ENCODE peak calls at places on chromosome 7, in five cellular contexts. A is heart left ventricle, T is cardiac fibroblast, B is heart right ventricle, R is fibroblast of villous mesenchyme. F is an unnamed sample.

GRCh38 chr7:67823345-67823744 is 826.7 kb downstream of the TYW1 start:
- DNase-seq in A (no peak), T (no peak), B (no peak), R (peak), F (no peak)

GRCh38 chr7:70316745-70317144 is 718.5 kb downstream of the AUTS2 start:
- DNase-seq in A (no peak), T (no peak), B (no peak), R (no peak), F (no peak)

GRCh38 chr7:48443051-48443450 is 271.8 kb downstream of the ABCA13 start:
- DNase-seq in A (no peak), T (no peak), B (no peak), R (no peak), F (no peak)

GRCh38 chr7:25664593-25664992 is 436.3 kb upstream of the NPVF start:
- DNase-seq in A (no peak), T (no peak), B (no peak), R (no peak), F (no peak)

GRCh38 chr7:46932656-46933424 is 649.1 kb downstream of the TNS3 start:
- DNase-seq in A (peak), T (peak), B (no peak), R (peak), F (peak)

GRCh38 chr7:138116156-138116555 is 39.9 kb downstream of the AKR1D1 start:
- DNase-seq in A (no peak), T (peak), B (no peak), R (peak), F (no peak)

GRCh38 chr7:78427209-78427608 is 628.6 kb downstream of the PHTF2 start:
- DNase-seq in A (no peak), T (no peak), B (no peak), R (no peak), F (no peak)

GRCh38 chr7:71472962-71473361 is 341.0 kb downstream of the GALNT17 start:
- DNase-seq in A (no peak), T (no peak), B (no peak), R (no peak), F (no peak)

GRCh38 chr7:111855161-111855841 is 293.0 kb upstream of the IMMP2L start:
- DNase-seq in A (no peak), T (peak), B (no peak), R (peak), F (peak)

DNA sequence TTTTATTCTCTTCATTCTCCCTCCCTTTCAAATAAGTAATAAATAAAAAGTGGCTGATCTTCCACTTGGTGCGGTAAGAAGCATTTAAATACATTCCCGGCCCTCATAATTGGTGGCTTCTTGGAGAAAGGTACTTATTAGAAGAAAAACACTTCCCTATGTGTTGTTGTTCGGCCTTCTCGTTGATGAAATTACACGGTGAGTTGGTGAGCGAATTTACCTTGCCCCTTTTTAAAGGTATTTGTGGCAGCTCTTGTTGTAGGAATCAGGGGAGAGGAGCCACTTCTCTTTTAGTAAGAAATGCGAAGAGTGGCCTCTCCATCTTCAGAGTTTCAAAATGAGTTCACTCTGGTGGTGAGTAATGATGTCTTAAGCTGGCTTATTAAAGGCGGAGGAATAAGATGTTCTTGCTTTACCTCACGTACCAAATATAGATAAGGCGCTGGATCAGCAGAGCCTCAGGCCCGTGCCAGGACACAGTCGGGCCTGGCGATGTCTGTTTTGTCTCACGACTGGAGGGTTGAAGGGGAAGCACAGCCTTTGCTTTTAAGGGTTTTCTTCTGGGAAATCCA is 135.9 kb downstream of the CUX1 start:
- DNase-seq in A (no peak), T (peak), B (peak), R (peak), F (no peak)
- TF ChIP-seq CTCF in A (no peak), T (peak), B (no peak), R (no peak), F (no peak)

GRCh38 chr7:29843106-29843505 is 36.8 kb downstream of the WIPF3 start:
- DNase-seq in A (no peak), T (no peak), B (no peak), R (no peak), F (no peak)

GRCh38 chr7:29840701-29841100 is 34.4 kb downstream of the WIPF3 start:
- DNase-seq in A (no peak), T (no peak), B (no peak), R (no peak), F (no peak)

GRCh38 chr7:29841926-29842671 is 35.8 kb downstream of the WIPF3 start:
- DNase-seq in A (no peak), T (no peak), B (no peak), R (no peak), F (no peak)

GRCh38 chr7:29835718-29836117 is 29.4 kb downstream of the WIPF3 start:
- DNase-seq in A (no peak), T (no peak), B (no peak), R (no peak), F (no peak)

GRCh38 chr7:29839302-29839701 is 33.0 kb downstream of the WIPF3 start:
- DNase-seq in A (peak), T (peak), B (peak), R (peak), F (no peak)
- TF ChIP-seq CTCF in A (no peak), T (no peak), B (peak), R (no peak), F (no peak)

GRCh38 chr7:98777051-98777450 is 92.8 kb downstream of the TMEM130 start:
- DNase-seq in A (no peak), T (no peak), B (no peak), R (no peak), F (no peak)
- TF ChIP-seq CTCF in A (no peak), T (no peak), B (no peak), R (no peak), F (no peak)

GRCh38 chr7:65955718-65956117 is 26.3 kb downstream of the GUSB start:
- DNase-seq in A (no peak), T (no peak), B (no peak), R (no peak), F (no peak)
- TF ChIP-seq CTCF in A (no peak), T (no peak), B (no peak), R (no peak), F (no peak)